ENCODE peak calls at places on chromosome 14, in eight cellular contexts. Z is ovary, T is AG04450, P is K562, H is kidney epithelial cell, E is tibial artery, V is uterus, R is astrocyte. X is an unnamed sample. For H3K27me3, the result is how much of the 10 kb centered on the place peaks cover.

GRCh38 chr14:21852061-21852664 is 178.5 kb upstream of the OR4E1 start:
- DNase-seq in Z (no peak), T (no peak), P (no peak), H (no peak), E (no peak), V (no peak), R (no peak), X (peak)

GRCh38 chr14:74974364-74975058 is 19.1 kb upstream of the PGF start:
- DNase-seq in Z (no peak), T (no peak), P (no peak), H (no peak), E (peak), V (peak), R (no peak), X (no peak)

GRCh38 chr14:104031384-104031783 is 54.1 kb upstream of the ASPG start:
- DNase-seq in Z (no peak), T (no peak), P (no peak), H (no peak), E (no peak), V (no peak), R (no peak), X (no peak)

GRCh38 chr14:78253986-78254385 is 83.8 kb downstream of the NRXN3 start:
- DNase-seq in Z (no peak), T (no peak), P (no peak), H (peak), E (no peak), V (no peak), R (peak), X (peak)

GRCh38 chr14:75147423-75148071 is 20.7 kb upstream of the NEK9 start:
- DNase-seq in Z (peak), T (no peak), P (no peak), H (no peak), E (peak), V (peak), R (peak), X (peak)

GRCh38 chr14:105685003-105685402 is 158.6 kb downstream of the TMEM121 start:
- DNase-seq in Z (no peak), T (no peak), P (no peak), H (no peak), E (peak), V (no peak), R (no peak), X (no peak)

GRCh38 chr14:80152166-80152565 is 59.1 kb downstream of the DIO2 start:
- DNase-seq in Z (no peak), T (no peak), P (no peak), H (no peak), E (no peak), V (no peak), R (no peak), X (peak)

GRCh38 chr14:105088812-105089745 is 23.8 kb upstream of the GPR132 start:
- DNase-seq in Z (peak), T (no peak), P (no peak), H (no peak), E (peak), V (no peak), R (no peak), X (no peak)

GRCh38 chr14:102878970-102879460 is 43.4 kb upstream of the AMN start:
- DNase-seq in Z (no peak), T (no peak), P (no peak), H (no peak), E (no peak), V (no peak), R (no peak), X (peak)

GRCh38 chr14:105153331-105153731 is 15.2 kb downstream of the JAG2 start:
- DNase-seq in Z (no peak), T (no peak), P (no peak), H (no peak), E (no peak), V (no peak), R (no peak), X (no peak)

GRCh38 chr14:88166616-88167015 is 156.5 kb downstream of the KCNK10 start:
- DNase-seq in Z (no peak), T (no peak), P (no peak), H (peak), E (no peak), V (no peak), R (peak), X (peak)

GRCh38 chr14:42884100-42884499 is 1277.4 kb downstream of the LRFN5 start:
- DNase-seq in Z (no peak), T (peak), P (no peak), H (peak), E (no peak), V (no peak), R (peak), X (peak)

GRCh38 chr14:90049390-90049789 is 12.4 kb upstream of the KCNK13 start:
- DNase-seq in Z (no peak), T (no peak), P (no peak), H (no peak), E (no peak), V (no peak), R (no peak), X (no peak)

GRCh38 chr14:35365130-35366047 is 39.2 kb downstream of the NFKBIA start:
- DNase-seq in Z (peak), T (no peak), P (peak), H (peak), E (peak), V (peak), R (peak), X (peak)

GRCh38 chr14:22456986-22457594 is 131.9 kb downstream of the DAD1 start:
- DNase-seq in Z (no peak), T (no peak), P (no peak), H (no peak), E (no peak), V (no peak), R (no peak), X (no peak)

GRCh38 chr14:75514673-75515630 is 7.3 kb upstream of the BATF start:
- DNase-seq in Z (no peak), T (no peak), P (peak), H (no peak), E (no peak), V (no peak), R (no peak), X (no peak)

GRCh38 chr14:68796418-68797101 is 3.7 kb upstream of the ZFP36L1 start:
- DNase-seq in Z (no peak), T (no peak), P (no peak), H (no peak), E (no peak), V (no peak), R (no peak), X (no peak)

GRCh38 chr14:85533821-85534271 is 3.9 kb downstream of the FLRT2 start:
- DNase-seq in Z (peak), T (no peak), P (no peak), H (no peak), E (no peak), V (peak), R (no peak), X (no peak)

GRCh38 chr14:68145539-68145938 is 326.0 kb downstream of the RAD51B start:
- DNase-seq in Z (no peak), T (no peak), P (no peak), H (no peak), E (no peak), V (no peak), R (peak), X (no peak)

GRCh38 chr14:21723431-21724045 is 49.9 kb upstream of the OR4E1 start:
- DNase-seq in Z (no peak), T (no peak), P (peak), H (no peak), E (no peak), V (no peak), R (no peak), X (peak)

GRCh38 chr14:105841022-105842009 is 314.9 kb downstream of the TMEM121 start:
- DNase-seq in Z (no peak), T (no peak), P (no peak), H (no peak), E (peak), V (no peak), R (no peak), X (no peak)

GRCh38 chr14:52064174-52064573 is 4.7 kb downstream of the NID2 start:
- DNase-seq in Z (no peak), T (no peak), P (no peak), H (no peak), E (no peak), V (no peak), R (no peak), X (no peak)

GRCh38 chr14:75605916-75606315 is 27.5 kb downstream of the FLVCR2 start:
- DNase-seq in Z (no peak), T (no peak), P (no peak), H (no peak), E (no peak), V (no peak), R (no peak), X (no peak)

GRCh38 chr14:105938055-105938863 is 411.9 kb downstream of the TMEM121 start:
- DNase-seq in Z (no peak), T (no peak), P (no peak), H (no peak), E (peak), V (no peak), R (no peak), X (no peak)

GRCh38 chr14:63853831-63854293 is 1.1 kb downstream of the SYNE2 start:
- DNase-seq in Z (peak), T (no peak), P (no peak), H (no peak), E (peak), V (peak), R (peak), X (peak)

GRCh38 chr14:101082436-101083384 is 179.2 kb upstream of the RTL1 start:
- DNase-seq in Z (no peak), T (no peak), P (no peak), H (no peak), E (no peak), V (no peak), R (no peak), X (no peak)

GRCh38 chr14:71452535-71452934 is 479.7 kb upstream of the RGS6 start:
- DNase-seq in Z (no peak), T (no peak), P (no peak), H (no peak), E (no peak), V (no peak), R (no peak), X (no peak)

GRCh38 chr14:106691601-106692291 is 1165.4 kb downstream of the TMEM121 start:
- DNase-seq in Z (peak), T (no peak), P (peak), H (no peak), E (no peak), V (no peak), R (no peak), X (no peak)

GRCh38 chr14:90624732-90625444 is 191.3 kb downstream of the TTC7B start:
- DNase-seq in Z (no peak), T (no peak), P (no peak), H (no peak), E (no peak), V (no peak), R (no peak), X (peak)

DNA sequence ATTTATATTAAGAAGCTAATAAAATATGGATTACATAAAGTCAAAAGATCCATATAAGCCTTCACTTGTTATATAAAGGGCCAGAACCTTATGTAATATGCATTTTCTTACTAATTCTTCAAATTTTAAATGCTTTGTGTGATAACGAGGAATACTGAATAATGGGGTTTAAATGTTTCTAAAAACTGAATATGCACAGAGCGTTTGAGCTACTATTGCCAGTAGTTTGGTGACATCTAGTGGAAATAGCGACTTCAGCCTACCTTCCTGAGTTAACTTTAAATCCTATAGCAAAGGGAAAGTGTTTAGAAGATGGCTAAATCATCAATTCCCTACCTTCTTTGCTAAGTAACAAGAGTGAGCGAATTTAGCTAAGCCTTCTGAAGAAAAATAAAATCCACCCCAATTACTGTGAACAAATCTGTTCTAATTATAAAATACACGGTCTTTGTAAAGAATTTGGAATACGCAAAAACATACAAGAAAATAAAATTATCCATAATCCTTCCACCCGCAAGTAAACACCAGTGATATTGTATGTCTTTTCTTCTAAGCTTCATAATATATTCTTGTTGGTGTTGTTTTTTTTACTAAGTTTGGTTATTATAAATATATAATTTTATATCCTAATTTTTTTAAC is 115.5 kb upstream of the G2E3 start:
- DNase-seq in Z (no peak), T (no peak), P (no peak), H (peak), E (no peak), V (no peak), R (peak), X (peak)
- H3K27me3 ChIP-seq in Z (under half), T (under half), P (under half), H (under half), E (under half), V (under half), R (under half), X (under half)

DNA sequence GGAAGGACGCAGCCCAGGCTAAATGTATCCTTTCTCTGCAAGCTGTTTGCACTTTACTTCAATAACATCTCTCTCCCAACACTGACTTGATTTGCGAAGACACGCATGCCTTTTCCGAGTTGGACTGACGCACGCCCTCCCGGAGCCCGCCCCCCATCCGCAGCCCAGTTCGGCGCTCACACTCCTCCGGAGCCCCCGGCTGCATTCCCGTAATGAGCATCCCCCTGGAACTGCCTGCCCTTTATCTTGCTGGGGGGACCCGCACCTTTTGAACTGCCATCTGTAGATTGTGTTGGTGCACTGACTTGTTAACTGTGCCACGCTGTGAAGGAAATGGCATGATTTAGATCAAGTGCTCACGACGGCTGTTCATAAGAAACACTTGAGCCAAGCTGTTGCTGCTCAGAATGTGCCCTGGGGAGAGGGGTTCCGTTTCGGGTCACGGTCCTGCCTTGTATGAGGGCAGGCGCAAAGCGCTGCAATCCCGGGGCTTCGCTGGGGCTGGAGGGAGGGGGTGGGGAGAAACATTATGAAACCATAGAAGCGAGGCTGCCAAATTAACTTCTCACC is 176.6 kb upstream of the CDKN3 start:
- DNase-seq in Z (peak), T (no peak), P (no peak), H (no peak), E (no peak), V (no peak), R (no peak), X (no peak)
- H3K27me3 ChIP-seq in Z (under half), T (under half), P (under half), H (under half), E (under half), V (under half), R (under half), X (under half)

GRCh38 chr14:25032092-25032784 is 17.7 kb downstream of the STXBP6 start:
- DNase-seq in Z (no peak), T (no peak), P (no peak), H (no peak), E (no peak), V (no peak), R (no peak), X (no peak)

GRCh38 chr14:25033358-25033757 is 16.6 kb downstream of the STXBP6 start:
- DNase-seq in Z (no peak), T (no peak), P (no peak), H (no peak), E (no peak), V (no peak), R (no peak), X (no peak)

GRCh38 chr14:25038044-25038668 is 11.8 kb downstream of the STXBP6 start:
- DNase-seq in Z (no peak), T (no peak), P (no peak), H (no peak), E (no peak), V (no peak), R (no peak), X (no peak)

GRCh38 chr14:25037032-25037431 is 12.9 kb downstream of the STXBP6 start:
- DNase-seq in Z (no peak), T (no peak), P (no peak), H (no peak), E (no peak), V (no peak), R (no peak), X (no peak)

DNA sequence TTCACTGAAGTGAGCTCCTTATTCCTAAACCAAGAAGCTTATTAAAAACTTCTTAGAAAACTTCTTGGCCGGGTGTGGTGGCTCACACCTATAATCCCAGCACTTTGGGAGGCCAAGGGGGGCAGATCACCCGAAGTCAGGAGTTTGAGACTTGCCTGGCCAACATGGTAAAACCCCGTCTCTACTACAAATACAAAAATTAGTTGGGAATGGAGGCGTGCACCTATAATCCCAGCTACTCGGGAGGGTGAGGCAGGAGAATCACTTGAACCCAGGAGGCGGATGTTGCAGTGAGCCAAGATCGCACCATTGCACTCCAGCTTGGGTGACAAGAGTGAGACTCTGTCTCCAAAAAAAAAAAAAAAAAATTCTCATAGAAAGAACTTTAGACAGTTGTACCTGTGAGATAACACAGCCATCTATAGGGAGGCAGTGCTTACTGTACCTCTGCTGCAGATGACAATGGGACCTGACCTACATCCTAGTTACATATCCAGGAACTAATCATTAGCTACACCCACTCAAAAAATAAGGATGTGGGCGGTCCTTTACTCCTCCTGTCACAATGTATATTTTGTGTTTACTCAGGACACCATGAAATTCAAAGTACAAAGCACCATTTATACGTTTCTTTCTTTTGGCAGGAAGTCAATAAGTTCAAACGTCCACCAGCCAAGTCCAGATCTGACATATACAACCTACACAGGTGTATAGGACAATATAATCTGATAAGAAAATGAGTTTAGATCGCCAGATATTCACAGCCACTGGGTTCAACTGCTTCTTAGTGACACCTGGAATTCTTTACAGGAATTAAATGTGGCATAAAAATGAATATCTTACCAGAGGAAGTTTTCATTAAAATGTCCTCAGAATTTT is 14.9 kb downstream of the STXBP6 start:
- DNase-seq in Z (no peak), T (no peak), P (no peak), H (no peak), E (no peak), V (no peak), R (no peak), X (no peak)
- H3K27me3 ChIP-seq in Z (under half), T (under half), P (under half), H (under half), E (under half), V (under half), R (under half), X (under half)

GRCh38 chr14:58587271-58587670 is 50.5 kb upstream of the DACT1 start:
- DNase-seq in Z (no peak), T (peak), P (no peak), H (no peak), E (no peak), V (no peak), R (peak), X (no peak)
- H3K27me3 ChIP-seq in Z (under half), T (under half), P (under half), H (under half), E (under half), V (under half), R (under half), X (under half)

GRCh38 chr14:99445916-99446315 is 34.7 kb downstream of the SETD3 start:
- DNase-seq in Z (no peak), T (no peak), P (no peak), H (no peak), E (no peak), V (no peak), R (no peak), X (no peak)
- H3K27me3 ChIP-seq in Z (under half), T (under half), P (under half), H (under half), E (under half), V (under half), R (under half), X (under half)

GRCh38 chr14:36515896-36516718 is 3.9 kb downstream of the NKX2-1 start:
- DNase-seq in Z (no peak), T (no peak), P (no peak), H (no peak), E (no peak), V (no peak), R (no peak), X (no peak)
- H3K27me3 ChIP-seq in Z (under half), T (half or more), P (half or more), H (half or more), E (half or more), V (under half), R (half or more), X (under half)

DNA sequence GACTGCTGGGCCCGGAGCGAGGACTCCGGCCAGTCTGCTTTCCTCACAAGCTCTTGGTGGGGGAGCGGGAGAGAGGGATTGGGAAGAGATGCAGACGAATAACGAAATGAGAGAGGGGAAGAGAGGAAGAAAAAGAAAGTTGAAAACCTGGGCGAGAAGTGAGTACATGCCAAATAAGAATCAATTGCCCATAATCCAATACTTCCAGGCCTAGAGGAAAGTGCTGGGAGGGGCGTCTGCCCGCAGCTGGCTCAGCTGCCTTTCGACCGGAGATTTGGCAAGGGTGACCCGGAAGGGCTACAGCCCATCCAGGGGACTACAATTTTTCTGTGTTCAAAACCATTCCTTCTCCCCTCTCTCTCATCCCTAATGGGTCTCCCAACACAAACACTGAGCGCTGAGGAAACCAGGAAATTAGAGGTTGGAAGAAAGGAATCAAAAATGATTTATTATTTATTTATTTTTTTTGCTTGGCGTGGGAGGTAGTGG is 4.9 kb downstream of the NKX2-1 start:
- DNase-seq in Z (no peak), T (no peak), P (no peak), H (no peak), E (no peak), V (no peak), R (no peak), X (no peak)
- H3K27me3 ChIP-seq in Z (under half), T (half or more), P (half or more), H (half or more), E (half or more), V (under half), R (half or more), X (under half)

GRCh38 chr14:20631023-20631820 is 10.3 kb downstream of the OR6S1 start:
- DNase-seq in Z (peak), T (peak), P (peak), H (no peak), E (no peak), V (peak), R (no peak), X (peak)

GRCh38 chr14:20630340-20631022 is 11.0 kb downstream of the OR6S1 start:
- DNase-seq in Z (peak), T (no peak), P (no peak), H (no peak), E (no peak), V (no peak), R (no peak), X (peak)

GRCh38 chr14:20632448-20632830 is 9.1 kb downstream of the OR6S1 start:
- DNase-seq in Z (no peak), T (no peak), P (no peak), H (no peak), E (no peak), V (no peak), R (no peak), X (no peak)

GRCh38 chr14:20631821-20632389 is 9.6 kb downstream of the OR6S1 start:
- DNase-seq in Z (peak), T (no peak), P (peak), H (no peak), E (no peak), V (peak), R (peak), X (peak)

GRCh38 chr14:20632831-20633771 is 8.4 kb downstream of the OR6S1 start:
- DNase-seq in Z (peak), T (peak), P (peak), H (no peak), E (no peak), V (peak), R (peak), X (peak)
- H3K27me3 ChIP-seq in Z (under half), T (under half), P (under half), H (under half), E (under half), V (under half), R (under half), X (under half)

X was measured in bronchial epithelial cell.